ENCODE peak calls at places on chromosomes 4 and X, in ten cellular contexts. One of them, this sample, is unnamed.

GRCh38 chrX:66017659-66018170 is 22.2 kb downstream of the VSIG4 start:
- DNase-seq in H9: no peak
- DNase-seq in pancreas: no peak
- DNase-seq in bronchial epithelial cell: no peak
- DNase-seq in Calu3: peak
- DNase-seq in suprapubic skin: no peak
- DNase-seq in RPMI7951: no peak
- DNase-seq in OCI-M1: peak
- DNase-seq in brain microvascular endothelial cell: no peak
- DNase-seq in A549: no peak
- DNase-seq in this sample: no peak

GRCh38 chr4:59091376-59092142 is 1981.4 kb upstream of the IGFBP7 start:
- DNase-seq in H9: peak
- DNase-seq in pancreas: peak
- DNase-seq in bronchial epithelial cell: no peak
- DNase-seq in Calu3: no peak
- DNase-seq in suprapubic skin: peak
- DNase-seq in RPMI7951: no peak
- DNase-seq in OCI-M1: no peak
- DNase-seq in brain microvascular endothelial cell: no peak
- DNase-seq in A549: no peak
- DNase-seq in this sample: no peak

GRCh38 chr4:16684083-16684482 is 214.4 kb downstream of the LDB2 start:
- DNase-seq in H9: no peak
- DNase-seq in pancreas: no peak
- DNase-seq in bronchial epithelial cell: no peak
- DNase-seq in Calu3: no peak
- DNase-seq in suprapubic skin: no peak
- DNase-seq in RPMI7951: no peak
- DNase-seq in OCI-M1: no peak
- DNase-seq in brain microvascular endothelial cell: peak
- DNase-seq in A549: no peak
- DNase-seq in this sample: peak

GRCh38 chr4:8709050-8709728 is 116.6 kb downstream of the CPZ start:
- DNase-seq in H9: peak
- DNase-seq in pancreas: no peak
- DNase-seq in bronchial epithelial cell: no peak
- DNase-seq in Calu3: no peak
- DNase-seq in suprapubic skin: peak
- DNase-seq in RPMI7951: no peak
- DNase-seq in OCI-M1: no peak
- DNase-seq in brain microvascular endothelial cell: no peak
- DNase-seq in A549: no peak
- DNase-seq in this sample: no peak

GRCh38 chr4:177117256-177117655 is 192.4 kb upstream of the NEIL3 start:
- DNase-seq in H9: no peak
- DNase-seq in pancreas: no peak
- DNase-seq in bronchial epithelial cell: no peak
- DNase-seq in Calu3: no peak
- DNase-seq in suprapubic skin: no peak
- DNase-seq in RPMI7951: no peak
- DNase-seq in OCI-M1: peak
- DNase-seq in brain microvascular endothelial cell: no peak
- DNase-seq in A549: no peak
- DNase-seq in this sample: no peak

GRCh38 chrX:40098264-40099045 is 697 bp upstream of the BCOR start:
- DNase-seq in H9: peak
- DNase-seq in pancreas: peak
- DNase-seq in bronchial epithelial cell: no peak
- DNase-seq in Calu3: peak
- DNase-seq in suprapubic skin: no peak
- DNase-seq in RPMI7951: peak
- DNase-seq in OCI-M1: peak
- DNase-seq in brain microvascular endothelial cell: no peak
- DNase-seq in A549: peak
- DNase-seq in this sample: no peak

GRCh38 chr4:54230479-54231418 is 1.7 kb downstream of the PDGFRA start:
- DNase-seq in H9: peak
- DNase-seq in pancreas: peak
- DNase-seq in bronchial epithelial cell: no peak
- DNase-seq in Calu3: no peak
- DNase-seq in suprapubic skin: peak
- DNase-seq in RPMI7951: peak
- DNase-seq in OCI-M1: no peak
- DNase-seq in brain microvascular endothelial cell: peak
- DNase-seq in A549: no peak
- DNase-seq in this sample: no peak

GRCh38 chr4:94262163-94263016 is 54.7 kb downstream of the SMARCAD1 start:
- DNase-seq in H9: no peak
- DNase-seq in pancreas: no peak
- DNase-seq in bronchial epithelial cell: peak
- DNase-seq in Calu3: no peak
- DNase-seq in suprapubic skin: no peak
- DNase-seq in RPMI7951: peak
- DNase-seq in OCI-M1: no peak
- DNase-seq in brain microvascular endothelial cell: no peak
- DNase-seq in A549: no peak
- DNase-seq in this sample: no peak

GRCh38 chrX:44898411-44899221 is 25.6 kb downstream of the KDM6A start:
- DNase-seq in H9: no peak
- DNase-seq in pancreas: no peak
- DNase-seq in bronchial epithelial cell: peak
- DNase-seq in Calu3: no peak
- DNase-seq in suprapubic skin: no peak
- DNase-seq in RPMI7951: no peak
- DNase-seq in OCI-M1: peak
- DNase-seq in brain microvascular endothelial cell: no peak
- DNase-seq in A549: no peak
- DNase-seq in this sample: no peak

GRCh38 chrX:115966920-115967319 is 203.6 kb upstream of the AGTR2 start:
- DNase-seq in H9: no peak
- DNase-seq in pancreas: no peak
- DNase-seq in bronchial epithelial cell: no peak
- DNase-seq in Calu3: no peak
- DNase-seq in suprapubic skin: no peak
- DNase-seq in RPMI7951: no peak
- DNase-seq in OCI-M1: no peak
- DNase-seq in brain microvascular endothelial cell: no peak
- DNase-seq in A549: no peak
- DNase-seq in this sample: no peak

GRCh38 chrX:113966791-113967190 is 617.1 kb upstream of the HTR2C start:
- DNase-seq in H9: no peak
- DNase-seq in pancreas: no peak
- DNase-seq in bronchial epithelial cell: no peak
- DNase-seq in Calu3: no peak
- DNase-seq in suprapubic skin: no peak
- DNase-seq in RPMI7951: no peak
- DNase-seq in OCI-M1: no peak
- DNase-seq in brain microvascular endothelial cell: no peak
- DNase-seq in A549: no peak
- DNase-seq in this sample: no peak

GRCh38 chr4:117064297-117064696 is 21.1 kb downstream of the TRAM1L1 start:
- DNase-seq in H9: no peak
- DNase-seq in pancreas: no peak
- DNase-seq in bronchial epithelial cell: no peak
- DNase-seq in Calu3: no peak
- DNase-seq in suprapubic skin: no peak
- DNase-seq in RPMI7951: no peak
- DNase-seq in OCI-M1: peak
- DNase-seq in brain microvascular endothelial cell: peak
- DNase-seq in A549: no peak
- DNase-seq in this sample: no peak

GRCh38 chr4:47085661-47086060 is 54.3 kb downstream of the GABRB1 start:
- DNase-seq in H9: no peak
- DNase-seq in pancreas: no peak
- DNase-seq in bronchial epithelial cell: no peak
- DNase-seq in Calu3: no peak
- DNase-seq in suprapubic skin: no peak
- DNase-seq in RPMI7951: no peak
- DNase-seq in OCI-M1: no peak
- DNase-seq in brain microvascular endothelial cell: no peak
- DNase-seq in A549: no peak
- DNase-seq in this sample: no peak

GRCh38 chrX:107565916-107566602 is 62.3 kb upstream of the PRPS1 start:
- DNase-seq in H9: peak
- DNase-seq in pancreas: no peak
- DNase-seq in bronchial epithelial cell: peak
- DNase-seq in Calu3: peak
- DNase-seq in suprapubic skin: no peak
- DNase-seq in RPMI7951: peak
- DNase-seq in OCI-M1: no peak
- DNase-seq in brain microvascular endothelial cell: peak
- DNase-seq in A549: peak
- DNase-seq in this sample: no peak

GRCh38 chr4:186472948-186473347 is 82.4 kb downstream of the MTNR1A start:
- DNase-seq in H9: peak
- DNase-seq in pancreas: no peak
- DNase-seq in bronchial epithelial cell: peak
- DNase-seq in Calu3: no peak
- DNase-seq in suprapubic skin: no peak
- DNase-seq in RPMI7951: peak
- DNase-seq in OCI-M1: peak
- DNase-seq in brain microvascular endothelial cell: no peak
- DNase-seq in A549: peak
- DNase-seq in this sample: peak

GRCh38 chr4:100716416-100716815 is 198.6 kb upstream of the EMCN start:
- DNase-seq in H9: no peak
- DNase-seq in pancreas: no peak
- DNase-seq in bronchial epithelial cell: no peak
- DNase-seq in Calu3: no peak
- DNase-seq in suprapubic skin: no peak
- DNase-seq in RPMI7951: no peak
- DNase-seq in OCI-M1: no peak
- DNase-seq in brain microvascular endothelial cell: no peak
- DNase-seq in A549: no peak
- DNase-seq in this sample: no peak

GRCh38 chr4:1790005-1790404 is 3.1 kb upstream of the FGFR3 start:
- DNase-seq in H9: no peak
- DNase-seq in pancreas: no peak
- DNase-seq in bronchial epithelial cell: peak
- DNase-seq in Calu3: no peak
- DNase-seq in suprapubic skin: no peak
- DNase-seq in RPMI7951: no peak
- DNase-seq in OCI-M1: no peak
- DNase-seq in brain microvascular endothelial cell: no peak
- DNase-seq in A549: no peak
- DNase-seq in this sample: no peak

GRCh38 chr4:139229534-139230039 is 50.4 kb downstream of the MGARP start:
- DNase-seq in H9: no peak
- DNase-seq in pancreas: no peak
- DNase-seq in bronchial epithelial cell: peak
- DNase-seq in Calu3: peak
- DNase-seq in suprapubic skin: no peak
- DNase-seq in RPMI7951: peak
- DNase-seq in OCI-M1: peak
- DNase-seq in brain microvascular endothelial cell: peak
- DNase-seq in A549: peak
- DNase-seq in this sample: no peak

GRCh38 chr4:20528508-20528907 is 171.8 kb upstream of the PACRGL start:
- DNase-seq in H9: no peak
- DNase-seq in pancreas: no peak
- DNase-seq in bronchial epithelial cell: peak
- DNase-seq in Calu3: no peak
- DNase-seq in suprapubic skin: no peak
- DNase-seq in RPMI7951: peak
- DNase-seq in OCI-M1: no peak
- DNase-seq in brain microvascular endothelial cell: no peak
- DNase-seq in A549: no peak
- DNase-seq in this sample: no peak

GRCh38 chr4:185099024-185099682 is 43.9 kb upstream of the SLC25A4 start:
- DNase-seq in H9: no peak
- DNase-seq in pancreas: no peak
- DNase-seq in bronchial epithelial cell: no peak
- DNase-seq in Calu3: no peak
- DNase-seq in suprapubic skin: no peak
- DNase-seq in RPMI7951: no peak
- DNase-seq in OCI-M1: no peak
- DNase-seq in brain microvascular endothelial cell: no peak
- DNase-seq in A549: no peak
- DNase-seq in this sample: no peak

GRCh38 chrX:38800981-38801845 is at the start of gene MID1IP1:
- DNase-seq in H9: peak
- DNase-seq in pancreas: peak
- DNase-seq in bronchial epithelial cell: peak
- DNase-seq in Calu3: peak
- DNase-seq in suprapubic skin: peak
- DNase-seq in RPMI7951: peak
- DNase-seq in OCI-M1: peak
- DNase-seq in brain microvascular endothelial cell: peak
- DNase-seq in A549: peak
- DNase-seq in this sample: peak

GRCh38 chr4:153418114-153418513 is 48.0 kb upstream of the TMEM131L start:
- DNase-seq in H9: no peak
- DNase-seq in pancreas: no peak
- DNase-seq in bronchial epithelial cell: no peak
- DNase-seq in Calu3: no peak
- DNase-seq in suprapubic skin: no peak
- DNase-seq in RPMI7951: peak
- DNase-seq in OCI-M1: no peak
- DNase-seq in brain microvascular endothelial cell: no peak
- DNase-seq in A549: no peak
- DNase-seq in this sample: no peak

GRCh38 chrX:111244238-111244750 is 26.0 kb downstream of the CAPN6 start:
- DNase-seq in H9: no peak
- DNase-seq in pancreas: no peak
- DNase-seq in bronchial epithelial cell: peak
- DNase-seq in Calu3: no peak
- DNase-seq in suprapubic skin: no peak
- DNase-seq in RPMI7951: peak
- DNase-seq in OCI-M1: peak
- DNase-seq in brain microvascular endothelial cell: peak
- DNase-seq in A549: peak
- DNase-seq in this sample: peak

GRCh38 chr4:128322986-128323385 is 35.4 kb upstream of the PGRMC2 start:
- DNase-seq in H9: no peak
- DNase-seq in pancreas: no peak
- DNase-seq in bronchial epithelial cell: peak
- DNase-seq in Calu3: peak
- DNase-seq in suprapubic skin: no peak
- DNase-seq in RPMI7951: peak
- DNase-seq in OCI-M1: no peak
- DNase-seq in brain microvascular endothelial cell: peak
- DNase-seq in A549: peak
- DNase-seq in this sample: no peak

GRCh38 chr4:1316537-1317168 is 27.0 kb downstream of the MAEA start:
- DNase-seq in H9: no peak
- DNase-seq in pancreas: peak
- DNase-seq in bronchial epithelial cell: no peak
- DNase-seq in Calu3: no peak
- DNase-seq in suprapubic skin: no peak
- DNase-seq in RPMI7951: no peak
- DNase-seq in OCI-M1: no peak
- DNase-seq in brain microvascular endothelial cell: no peak
- DNase-seq in A549: no peak
- DNase-seq in this sample: no peak

GRCh38 chr4:46462746-46463145 is 72.8 kb upstream of the GABRA2 start:
- DNase-seq in H9: no peak
- DNase-seq in pancreas: no peak
- DNase-seq in bronchial epithelial cell: no peak
- DNase-seq in Calu3: no peak
- DNase-seq in suprapubic skin: no peak
- DNase-seq in RPMI7951: no peak
- DNase-seq in OCI-M1: no peak
- DNase-seq in brain microvascular endothelial cell: no peak
- DNase-seq in A549: no peak
- DNase-seq in this sample: no peak

GRCh38 chr4:114811564-114812360 is 213.2 kb downstream of the UGT8 start:
- DNase-seq in H9: no peak
- DNase-seq in pancreas: no peak
- DNase-seq in bronchial epithelial cell: peak
- DNase-seq in Calu3: no peak
- DNase-seq in suprapubic skin: no peak
- DNase-seq in RPMI7951: no peak
- DNase-seq in OCI-M1: no peak
- DNase-seq in brain microvascular endothelial cell: no peak
- DNase-seq in A549: no peak
- DNase-seq in this sample: no peak

GRCh38 chr4:144338834-144339233 is 198.3 kb upstream of the GYPA start:
- DNase-seq in H9: no peak
- DNase-seq in pancreas: no peak
- DNase-seq in bronchial epithelial cell: no peak
- DNase-seq in Calu3: peak
- DNase-seq in suprapubic skin: no peak
- DNase-seq in RPMI7951: no peak
- DNase-seq in OCI-M1: no peak
- DNase-seq in brain microvascular endothelial cell: no peak
- DNase-seq in A549: no peak
- DNase-seq in this sample: no peak

This sample was measured in AG09319.